ENCODE peak calls at places on chromosome 3, in eight cellular contexts. X, L, S, J, R, G, Y and Q are unnamed samples.
A peak's percentile ranks its signal among the peaks of the same experiment; 100 is the strongest.

GRCh38 chr3:55678521-55679216 is 191.6 kb upstream of the WNT5A start:
- DNase-seq in X (no peak), L (no peak), S (no peak), J (no peak), R (no peak), G (no peak), Y (no peak), Q (no peak)

GRCh38 chr3:188446791-188447190 is 292.8 kb downstream of the LPP start:
- DNase-seq in X (no peak), L (peak; percentile 50), S (no peak), J (no peak), R (no peak), G (no peak), Y (no peak), Q (no peak)

GRCh38 chr3:137970914-137971831 is 38.8 kb upstream of the CLDN18 start:
- DNase-seq in X (peak; percentile 51), L (peak; percentile 80), S (peak; percentile 84), J (no peak), R (peak; percentile 50), G (peak; percentile 93), Y (peak; percentile 64), Q (peak; percentile 45)

GRCh38 chr3:106963446-106963845 is 413.8 kb upstream of the CCDC54 start:
- DNase-seq in X (no peak), L (no peak), S (no peak), J (no peak), R (peak; percentile 59), G (no peak), Y (no peak), Q (no peak)

GRCh38 chr3:52109556-52110380 is 44.5 kb downstream of the POC1A start:
- DNase-seq in X (no peak), L (no peak), S (peak; percentile 22), J (no peak), R (peak; percentile 47), G (no peak), Y (no peak), Q (no peak)

GRCh38 chr3:148612278-148612677 is 85.4 kb upstream of the AGTR1 start:
- DNase-seq in X (no peak), L (no peak), S (no peak), J (no peak), R (no peak), G (no peak), Y (no peak), Q (no peak)

GRCh38 chr3:40623567-40623966 is 98.8 kb downstream of the ZNF621 start:
- DNase-seq in X (peak; percentile 55), L (peak; percentile 85), S (no peak), J (no peak), R (no peak), G (no peak), Y (no peak), Q (no peak)

GRCh38 chr3:148235566-148235965 is 462.1 kb upstream of the AGTR1 start:
- DNase-seq in X (no peak), L (no peak), S (no peak), J (no peak), R (no peak), G (no peak), Y (no peak), Q (no peak)

GRCh38 chr3:128285042-128285924 is 132.0 kb downstream of the EEFSEC start:
- DNase-seq in X (no peak), L (no peak), S (no peak), J (no peak), R (no peak), G (no peak), Y (peak; percentile 37), Q (no peak)

GRCh38 chr3:153069598-153069997 is 92.4 kb upstream of the RAP2B start:
- DNase-seq in X (no peak), L (no peak), S (no peak), J (no peak), R (no peak), G (no peak), Y (no peak), Q (no peak)
- TF ChIP-seq POLR2A in X (no peak), L (no peak), S (no peak), J (no peak), R (no peak), G (no peak), Y (no peak), Q (no peak)

GRCh38 chr3:194633349-194634004 is at the start of gene TMEM44:
- DNase-seq in X (peak; percentile 42), L (peak; percentile 85), S (peak; percentile 61), J (peak; percentile 71), R (peak; percentile 69), G (peak; percentile 75), Y (peak; percentile 95), Q (peak; percentile 91)
- TF ChIP-seq POLR2A in X (no peak), L (peak; percentile 31), S (no peak), J (peak; percentile 26), R (peak; percentile 30), G (no peak), Y (no peak), Q (peak; percentile 49)

GRCh38 chr3:14540209-14540575 is at the start of gene GRIP2:
- DNase-seq in X (no peak), L (no peak), S (no peak), J (no peak), R (no peak), G (no peak), Y (no peak), Q (no peak)
- TF ChIP-seq POLR2A in X (no peak), L (no peak), S (no peak), J (no peak), R (no peak), G (no peak), Y (no peak), Q (no peak)

GRCh38 chr3:42831321-42831713 is 22.1 kb downstream of the ACKR2 start:
- DNase-seq in X (peak; percentile 74), L (peak; percentile 92), S (peak; percentile 75), J (no peak), R (peak; percentile 25), G (peak; percentile 80), Y (no peak), Q (peak; percentile 53)
- TF ChIP-seq POLR2A in X (no peak), L (no peak), S (no peak), J (no peak), R (no peak), G (no peak), Y (no peak), Q (no peak)

GRCh38 chr3:48472923-48473616 is 26.5 kb downstream of the ATRIP start:
- DNase-seq in X (peak; percentile 89), L (peak; percentile 98), S (peak; percentile 86), J (peak; percentile 88), R (peak; percentile 91), G (peak; percentile 94), Y (peak; percentile 96), Q (peak; percentile 85)

GRCh38 chr3:48476426-48477053 is 27.4 kb downstream of the SHISA5 start:
- DNase-seq in X (no peak), L (no peak), S (no peak), J (no peak), R (no peak), G (no peak), Y (no peak), Q (no peak)

GRCh38 chr3:48473617-48473952 is 27.0 kb downstream of the ATRIP start:
- DNase-seq in X (no peak), L (no peak), S (no peak), J (no peak), R (no peak), G (no peak), Y (no peak), Q (no peak)

GRCh38 chr3:48474619-48475018 is 28.1 kb downstream of the ATRIP start:
- DNase-seq in X (no peak), L (no peak), S (no peak), J (no peak), R (no peak), G (no peak), Y (no peak), Q (no peak)

GRCh38 chr3:48475188-48475587 is 28.7 kb downstream of the ATRIP start:
- DNase-seq in X (no peak), L (no peak), S (no peak), J (no peak), R (no peak), G (no peak), Y (no peak), Q (no peak)
- TF ChIP-seq POLR2A in X (no peak), L (no peak), S (no peak), J (no peak), R (no peak), G (no peak), Y (no peak), Q (no peak)

GRCh38 chr3:71813704-71814103 is 28.8 kb upstream of the PROK2 start:
- DNase-seq in X (no peak), L (no peak), S (no peak), J (no peak), R (no peak), G (no peak), Y (no peak), Q (no peak)
- TF ChIP-seq POLR2A in X (no peak), L (no peak), S (no peak), J (no peak), R (no peak), G (no peak), Y (no peak), Q (no peak)

GRCh38 chr3:53223541-53223966 is 32.3 kb downstream of the TKT start:
- DNase-seq in X (no peak), L (no peak), S (no peak), J (no peak), R (no peak), G (no peak), Y (peak; percentile 50), Q (no peak)

GRCh38 chr3:53223025-53223424 is 32.8 kb downstream of the TKT start:
- DNase-seq in X (no peak), L (no peak), S (no peak), J (no peak), R (no peak), G (no peak), Y (peak; percentile 57), Q (no peak)

GRCh38 chr3:53221827-53222182 is 34.0 kb downstream of the TKT start:
- DNase-seq in X (no peak), L (no peak), S (no peak), J (no peak), R (no peak), G (no peak), Y (no peak), Q (no peak)

GRCh38 chr3:53221345-53221744 is 34.5 kb downstream of the TKT start:
- DNase-seq in X (no peak), L (no peak), S (no peak), J (no peak), R (no peak), G (no peak), Y (no peak), Q (no peak)

DNA sequence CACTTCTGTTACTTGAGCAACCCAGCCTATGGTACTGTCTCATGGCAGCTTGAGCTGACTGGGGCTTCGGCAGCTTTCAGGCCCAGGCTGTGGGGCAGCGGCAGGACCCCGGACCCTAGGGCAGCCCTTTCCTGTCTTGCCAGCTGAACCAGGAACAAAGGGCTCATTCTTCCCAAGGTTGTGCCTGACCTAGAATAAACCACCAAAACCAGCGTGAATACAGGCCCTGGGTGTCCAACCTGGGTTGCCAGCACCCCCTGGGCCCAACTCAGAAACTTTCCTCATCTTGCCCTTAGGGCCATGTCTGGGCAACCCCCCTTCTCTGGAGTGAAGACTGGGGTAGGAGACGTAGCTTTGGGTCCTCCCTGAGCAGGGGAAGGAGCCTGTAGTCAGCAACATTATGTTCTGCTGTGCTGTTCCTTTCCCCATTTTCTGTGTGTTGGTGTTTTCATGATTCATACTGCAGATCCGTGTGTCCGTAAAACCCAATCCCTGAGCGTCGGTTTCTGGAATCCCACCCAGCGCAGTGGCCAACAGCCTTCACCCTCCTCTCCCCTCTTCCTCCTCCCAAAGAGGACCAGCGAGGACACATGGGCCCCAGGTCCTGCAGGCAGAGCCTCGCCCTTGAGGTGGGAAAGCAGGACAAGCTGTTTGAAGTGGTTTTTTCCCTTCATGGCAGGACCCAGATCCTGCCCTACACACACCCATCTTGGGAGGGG is 33.5 kb downstream of the TKT start:
- DNase-seq in X (no peak), L (no peak), S (no peak), J (no peak), R (no peak), G (no peak), Y (no peak), Q (no peak)
- TF ChIP-seq POLR2A in X (no peak), L (no peak), S (no peak), J (no peak), R (no peak), G (no peak), Y (no peak), Q (no peak)